ENCODE peak calls at places on chromosome 17, in ten cellular contexts. One of them, this sample, is unnamed.
A peak's percentile ranks its signal among the peaks of the same experiment; 100 is the strongest.

GRCh38 chr17:59001158-59001814 is 105.4 kb downstream of the TRIM37 start:
- DNase-seq in lower lobe of right lung: peak; percentile 67
- DNase-seq in H9: peak; percentile 41
- DNase-seq in fibroblast of mammary gland: peak; percentile 38
- DNase-seq in stomach: peak; percentile 34
- DNase-seq in uterus: peak; percentile 18
- DNase-seq in ascending aorta: no peak
- DNase-seq in GM20000: peak; percentile 80
- DNase-seq in PC-3: peak; percentile 33
- DNase-seq in HFFc6: peak; percentile 12
- DNase-seq in this sample: no peak

GRCh38 chr17:80408872-80409271 is 6.1 kb upstream of the ENDOV start:
- DNase-seq in GM20000: no peak
- DNase-seq in uterus: no peak
- DNase-seq in ascending aorta: no peak
- DNase-seq in fibroblast of mammary gland: peak; percentile 6
- DNase-seq in lower lobe of right lung: no peak
- DNase-seq in H9: no peak
- DNase-seq in HFFc6: no peak
- DNase-seq in PC-3: no peak
- DNase-seq in stomach: peak; percentile 42
- DNase-seq in this sample: no peak

GRCh38 chr17:43634681-43635125 is 27.0 kb downstream of the MEOX1 start:
- DNase-seq in PC-3: no peak
- DNase-seq in GM20000: no peak
- DNase-seq in ascending aorta: no peak
- DNase-seq in lower lobe of right lung: no peak
- DNase-seq in fibroblast of mammary gland: peak; percentile 31
- DNase-seq in HFFc6: peak; percentile 34
- DNase-seq in stomach: no peak
- DNase-seq in H9: no peak
- DNase-seq in uterus: no peak
- DNase-seq in this sample: no peak

GRCh38 chr17:46832945-46833839 is 14.7 kb upstream of the WNT3 start:
- DNase-seq in H9: peak; percentile 43
- DNase-seq in fibroblast of mammary gland: peak; percentile 88
- DNase-seq in ascending aorta: no peak
- DNase-seq in uterus: no peak
- DNase-seq in HFFc6: peak; percentile 82
- DNase-seq in GM20000: no peak
- DNase-seq in PC-3: peak; percentile 59
- DNase-seq in stomach: no peak
- DNase-seq in lower lobe of right lung: peak; percentile 37
- DNase-seq in this sample: no peak

GRCh38 chr17:19736071-19736470 is 12.0 kb downstream of the ALDH3A1 start:
- DNase-seq in lower lobe of right lung: no peak
- DNase-seq in fibroblast of mammary gland: no peak
- DNase-seq in H9: no peak
- DNase-seq in stomach: no peak
- DNase-seq in PC-3: no peak
- DNase-seq in ascending aorta: no peak
- DNase-seq in GM20000: no peak
- DNase-seq in HFFc6: no peak
- DNase-seq in uterus: no peak
- DNase-seq in this sample: no peak

GRCh38 chr17:45091778-45092425 is 30.8 kb downstream of the NMT1 start:
- DNase-seq in H9: no peak
- DNase-seq in lower lobe of right lung: no peak
- DNase-seq in HFFc6: no peak
- DNase-seq in ascending aorta: no peak
- DNase-seq in PC-3: peak; percentile 53
- DNase-seq in stomach: no peak
- DNase-seq in GM20000: no peak
- DNase-seq in uterus: no peak
- DNase-seq in fibroblast of mammary gland: peak; percentile 54
- DNase-seq in this sample: no peak

GRCh38 chr17:65936013-65936412 is 255.9 kb downstream of the CEP112 start:
- DNase-seq in uterus: no peak
- DNase-seq in ascending aorta: no peak
- DNase-seq in GM20000: no peak
- DNase-seq in HFFc6: peak; percentile 30
- DNase-seq in PC-3: peak; percentile 58
- DNase-seq in fibroblast of mammary gland: peak; percentile 67
- DNase-seq in lower lobe of right lung: no peak
- DNase-seq in H9: no peak
- DNase-seq in stomach: no peak
- DNase-seq in this sample: no peak

GRCh38 chr17:41785876-41786226 is 660 bp downstream of the JUP start:
- DNase-seq in fibroblast of mammary gland: no peak
- DNase-seq in stomach: peak; percentile 84
- DNase-seq in HFFc6: no peak
- DNase-seq in ascending aorta: no peak
- DNase-seq in GM20000: no peak
- DNase-seq in uterus: peak; percentile 55
- DNase-seq in lower lobe of right lung: peak; percentile 82
- DNase-seq in PC-3: peak; percentile 77
- DNase-seq in H9: peak; percentile 87
- DNase-seq in this sample: no peak

GRCh38 chr17:45992904-45993303 is 6.1 kb upstream of the STH start:
- DNase-seq in stomach: no peak
- DNase-seq in HFFc6: no peak
- DNase-seq in H9: no peak
- DNase-seq in GM20000: no peak
- DNase-seq in lower lobe of right lung: no peak
- DNase-seq in ascending aorta: no peak
- DNase-seq in fibroblast of mammary gland: no peak
- DNase-seq in uterus: no peak
- DNase-seq in PC-3: no peak
- DNase-seq in this sample: no peak

GRCh38 chr17:81961554-81962498 is 839 bp upstream of the NOTUM start:
- DNase-seq in ascending aorta: no peak
- DNase-seq in lower lobe of right lung: no peak
- DNase-seq in PC-3: no peak
- DNase-seq in H9: no peak
- DNase-seq in GM20000: no peak
- DNase-seq in uterus: no peak
- DNase-seq in fibroblast of mammary gland: no peak
- DNase-seq in HFFc6: no peak
- DNase-seq in stomach: no peak
- DNase-seq in this sample: no peak
- TF ChIP-seq CTCF in ascending aorta: no peak
- TF ChIP-seq CTCF in lower lobe of right lung: no peak
- TF ChIP-seq CTCF in PC-3: no peak
- TF ChIP-seq CTCF in H9: no peak
- TF ChIP-seq CTCF in GM20000: no peak
- TF ChIP-seq CTCF in uterus: no peak
- TF ChIP-seq CTCF in fibroblast of mammary gland: no peak
- TF ChIP-seq CTCF in HFFc6: no peak
- TF ChIP-seq CTCF in stomach: no peak
- TF ChIP-seq CTCF in this sample: no peak

GRCh38 chr17:73648543-73648820 is 4.2 kb upstream of the SDK2 start:
- DNase-seq in uterus: no peak
- DNase-seq in stomach: peak; percentile 14
- DNase-seq in H9: no peak
- DNase-seq in ascending aorta: no peak
- DNase-seq in fibroblast of mammary gland: no peak
- DNase-seq in lower lobe of right lung: no peak
- DNase-seq in GM20000: no peak
- DNase-seq in HFFc6: no peak
- DNase-seq in PC-3: no peak
- DNase-seq in this sample: no peak

GRCh38 chr17:73648974-73649373 is 4.7 kb upstream of the SDK2 start:
- DNase-seq in PC-3: no peak
- DNase-seq in stomach: no peak
- DNase-seq in HFFc6: no peak
- DNase-seq in fibroblast of mammary gland: no peak
- DNase-seq in lower lobe of right lung: no peak
- DNase-seq in GM20000: no peak
- DNase-seq in uterus: no peak
- DNase-seq in H9: no peak
- DNase-seq in ascending aorta: no peak
- DNase-seq in this sample: no peak

GRCh38 chr17:73650617-73651200 is 6.5 kb upstream of the SDK2 start:
- DNase-seq in lower lobe of right lung: no peak
- DNase-seq in HFFc6: no peak
- DNase-seq in PC-3: no peak
- DNase-seq in uterus: no peak
- DNase-seq in ascending aorta: no peak
- DNase-seq in GM20000: no peak
- DNase-seq in H9: no peak
- DNase-seq in fibroblast of mammary gland: no peak
- DNase-seq in stomach: no peak
- DNase-seq in this sample: no peak

GRCh38 chr17:73647767-73648542 is 3.7 kb upstream of the SDK2 start:
- DNase-seq in HFFc6: no peak
- DNase-seq in fibroblast of mammary gland: no peak
- DNase-seq in uterus: no peak
- DNase-seq in H9: no peak
- DNase-seq in stomach: peak; percentile 18
- DNase-seq in GM20000: no peak
- DNase-seq in PC-3: no peak
- DNase-seq in lower lobe of right lung: no peak
- DNase-seq in ascending aorta: no peak
- DNase-seq in this sample: no peak

GRCh38 chr17:73650147-73650546 is 5.9 kb upstream of the SDK2 start:
- DNase-seq in HFFc6: no peak
- DNase-seq in lower lobe of right lung: no peak
- DNase-seq in fibroblast of mammary gland: peak; percentile 43
- DNase-seq in PC-3: peak; percentile 34
- DNase-seq in stomach: no peak
- DNase-seq in H9: peak; percentile 77
- DNase-seq in ascending aorta: no peak
- DNase-seq in uterus: no peak
- DNase-seq in GM20000: no peak
- DNase-seq in this sample: no peak
- TF ChIP-seq CTCF in HFFc6: no peak
- TF ChIP-seq CTCF in lower lobe of right lung: peak; percentile 23
- TF ChIP-seq CTCF in fibroblast of mammary gland: peak; percentile 53
- TF ChIP-seq CTCF in PC-3: peak; percentile 55
- TF ChIP-seq CTCF in stomach: no peak
- TF ChIP-seq CTCF in H9: peak; percentile 71
- TF ChIP-seq CTCF in ascending aorta: no peak
- TF ChIP-seq CTCF in uterus: no peak
- TF ChIP-seq CTCF in GM20000: no peak
- TF ChIP-seq CTCF in this sample: peak; percentile 50

GRCh38 chr17:63947711-63948330 is 15.7 kb upstream of the CD79B start:
- DNase-seq in fibroblast of mammary gland: no peak
- DNase-seq in PC-3: no peak
- DNase-seq in stomach: no peak
- DNase-seq in GM20000: no peak
- DNase-seq in uterus: no peak
- DNase-seq in lower lobe of right lung: no peak
- DNase-seq in ascending aorta: no peak
- DNase-seq in HFFc6: no peak
- DNase-seq in H9: no peak
- DNase-seq in this sample: no peak

GRCh38 chr17:63949576-63950250 is 17.6 kb upstream of the CD79B start:
- DNase-seq in H9: no peak
- DNase-seq in GM20000: no peak
- DNase-seq in PC-3: no peak
- DNase-seq in lower lobe of right lung: no peak
- DNase-seq in stomach: no peak
- DNase-seq in HFFc6: no peak
- DNase-seq in ascending aorta: no peak
- DNase-seq in fibroblast of mammary gland: no peak
- DNase-seq in uterus: no peak
- DNase-seq in this sample: no peak

GRCh38 chr17:63954402-63955063 is 18.2 kb downstream of the SCN4A start:
- DNase-seq in uterus: no peak
- DNase-seq in PC-3: no peak
- DNase-seq in GM20000: peak; percentile 47
- DNase-seq in lower lobe of right lung: no peak
- DNase-seq in fibroblast of mammary gland: no peak
- DNase-seq in HFFc6: no peak
- DNase-seq in ascending aorta: no peak
- DNase-seq in H9: no peak
- DNase-seq in stomach: no peak
- DNase-seq in this sample: no peak

GRCh38 chr17:63948521-63948920 is 16.4 kb upstream of the CD79B start:
- DNase-seq in PC-3: no peak
- DNase-seq in H9: no peak
- DNase-seq in HFFc6: no peak
- DNase-seq in fibroblast of mammary gland: no peak
- DNase-seq in GM20000: no peak
- DNase-seq in ascending aorta: no peak
- DNase-seq in uterus: no peak
- DNase-seq in stomach: no peak
- DNase-seq in lower lobe of right lung: no peak
- DNase-seq in this sample: no peak

DNA sequence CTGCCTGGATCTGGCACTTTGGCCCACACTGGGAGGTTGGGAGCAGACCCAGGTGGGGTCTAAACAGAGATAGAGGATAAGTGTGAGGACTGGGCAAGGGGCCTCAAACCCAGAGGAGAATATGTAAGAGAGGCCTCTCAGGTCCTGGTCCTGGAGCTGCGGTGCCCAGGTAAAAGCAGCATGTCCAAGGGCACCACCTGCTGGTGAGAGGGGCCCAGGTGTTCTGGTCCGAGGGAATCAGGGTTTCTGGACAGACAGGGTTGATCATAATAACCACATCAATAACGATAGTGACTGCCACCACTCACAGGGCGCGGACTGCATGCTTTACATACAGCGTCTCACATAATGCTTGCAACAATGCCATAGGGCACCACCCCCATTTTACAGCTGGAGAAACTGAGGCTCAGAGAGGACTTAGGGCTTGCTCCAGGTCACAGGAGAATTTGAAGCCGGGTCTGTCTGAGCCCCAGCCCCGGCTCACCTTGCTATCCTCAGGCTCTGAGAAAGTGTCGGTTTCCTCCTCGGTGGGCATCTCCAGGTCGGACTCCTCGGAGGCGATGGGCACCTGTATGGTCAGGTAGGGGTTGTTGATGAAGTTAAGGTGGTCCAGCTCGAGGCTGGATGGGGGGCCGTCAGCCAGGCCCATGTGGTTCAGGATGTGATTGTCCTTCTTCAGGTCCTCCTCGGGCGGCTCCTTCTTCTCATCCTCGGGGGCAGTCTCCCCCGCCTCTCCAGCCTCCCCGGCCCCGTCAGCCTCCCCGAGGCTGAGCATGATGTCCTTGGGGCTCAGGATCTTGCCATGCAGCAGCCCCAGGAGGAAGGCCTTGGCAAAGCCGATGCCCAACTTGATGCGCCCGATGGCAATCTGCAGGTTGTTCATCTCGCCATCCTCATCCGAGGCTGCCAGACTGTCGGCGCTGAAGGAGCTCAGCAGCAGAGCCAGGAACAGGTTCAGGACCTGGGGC is 19.1 kb upstream of the CD79B start:
- DNase-seq in lower lobe of right lung: no peak
- DNase-seq in stomach: peak; percentile 71
- DNase-seq in fibroblast of mammary gland: no peak
- DNase-seq in uterus: no peak
- DNase-seq in HFFc6: no peak
- DNase-seq in GM20000: peak; percentile 70
- DNase-seq in PC-3: peak; percentile 82
- DNase-seq in ascending aorta: no peak
- DNase-seq in H9: peak; percentile 83
- DNase-seq in this sample: no peak
- TF ChIP-seq CTCF in lower lobe of right lung: peak; percentile 27
- TF ChIP-seq CTCF in stomach: no peak
- TF ChIP-seq CTCF in fibroblast of mammary gland: peak; percentile 15
- TF ChIP-seq CTCF in uterus: no peak
- TF ChIP-seq CTCF in HFFc6: peak; percentile 62
- TF ChIP-seq CTCF in GM20000: peak; percentile 53
- TF ChIP-seq CTCF in PC-3: peak; percentile 93
- TF ChIP-seq CTCF in ascending aorta: no peak
- TF ChIP-seq CTCF in H9: peak; percentile 74
- TF ChIP-seq CTCF in this sample: peak; percentile 56

GRCh38 chr17:17783121-17783824 is 53.5 kb downstream of the SREBF1 start:
- DNase-seq in uterus: peak; percentile 73
- DNase-seq in H9: peak; percentile 91
- DNase-seq in fibroblast of mammary gland: peak; percentile 18
- DNase-seq in PC-3: peak; percentile 57
- DNase-seq in HFFc6: no peak
- DNase-seq in stomach: peak; percentile 88
- DNase-seq in GM20000: peak; percentile 88
- DNase-seq in ascending aorta: no peak
- DNase-seq in lower lobe of right lung: peak; percentile 71
- DNase-seq in this sample: peak; percentile 33
- TF ChIP-seq CTCF in uterus: no peak
- TF ChIP-seq CTCF in H9: peak; percentile 56
- TF ChIP-seq CTCF in fibroblast of mammary gland: no peak
- TF ChIP-seq CTCF in PC-3: peak; percentile 54
- TF ChIP-seq CTCF in HFFc6: peak; percentile 65
- TF ChIP-seq CTCF in stomach: no peak
- TF ChIP-seq CTCF in GM20000: peak; percentile 16
- TF ChIP-seq CTCF in ascending aorta: no peak
- TF ChIP-seq CTCF in lower lobe of right lung: no peak
- TF ChIP-seq CTCF in this sample: peak; percentile 44